ENCODE peak calls at places on chromosome 21, in seven cellular contexts. N, H, U, E, V, S and B are unnamed samples.

GRCh38 chr21:37374026-37374425 is 7.5 kb downstream of the DYRK1A start:
- DNase-seq in V (no peak), E (no peak), H (no peak), S (no peak), U (peak), N (peak), B (no peak)

GRCh38 chr21:21897275-21897883 is 899.2 kb downstream of the NCAM2 start:
- DNase-seq in E (no peak), N (peak), V (no peak), S (peak), U (peak), H (no peak), B (peak)

GRCh38 chr21:29215709-29216108 is 83.0 kb upstream of the BACH1 start:
- DNase-seq in V (no peak), H (no peak), S (peak), U (peak), E (no peak), N (no peak), B (no peak)

GRCh38 chr21:35071347-35071746 is 22.2 kb upstream of the RUNX1 start:
- DNase-seq in H (no peak), E (no peak), U (no peak), N (peak), S (no peak), V (no peak), B (no peak)

GRCh38 chr21:37032293-37032692 is 25.8 kb downstream of the RIPPLY3 start:
- DNase-seq in U (no peak), S (no peak), N (no peak), V (no peak), H (no peak), E (no peak), B (no peak)

GRCh38 chr21:46517361-46517760 is 58.7 kb downstream of the DIP2A start:
- DNase-seq in U (no peak), N (no peak), S (peak), E (no peak), V (no peak), H (no peak), B (no peak)

GRCh38 chr21:14361958-14362357 is 21.0 kb downstream of the HSPA13 start:
- DNase-seq in H (no peak), S (no peak), U (peak), N (no peak), E (no peak), V (no peak), B (peak)

GRCh38 chr21:27425172-27425571 is 458.3 kb upstream of the ADAMTS5 start:
- DNase-seq in H (no peak), S (no peak), V (no peak), U (no peak), N (peak), E (no peak), B (no peak)

GRCh38 chr21:25568230-25568629 is 39.1 kb downstream of the MRPL39 start:
- DNase-seq in E (no peak), H (peak), V (no peak), S (no peak), N (peak), U (peak), B (no peak)

GRCh38 chr21:42590431-42591131 is 62.8 kb upstream of the PDE9A start:
- DNase-seq in U (no peak), E (no peak), H (peak), S (no peak), V (no peak), N (no peak), B (no peak)

GRCh38 chr21:28336299-28336698 is 656.4 kb downstream of the LTN1 start:
- DNase-seq in N (peak), V (no peak), E (no peak), U (peak), H (peak), S (peak), B (peak)

GRCh38 chr21:35206141-35207125 is 157.3 kb upstream of the RUNX1 start:
- DNase-seq in H (no peak), V (no peak), E (no peak), U (no peak), N (no peak), S (no peak), B (peak)

GRCh38 chr21:17903029-17903806 is 84.1 kb upstream of the C21orf91 start:
- DNase-seq in E (no peak), N (no peak), S (peak), H (peak), U (peak), V (no peak), B (peak)

GRCh38 chr21:45421071-45421845 is 16.3 kb downstream of the COL18A1 start:
- DNase-seq in S (no peak), U (no peak), E (no peak), N (no peak), H (no peak), V (no peak), B (peak)

GRCh38 chr21:27582246-27582945 is 615.5 kb upstream of the ADAMTS5 start:
- DNase-seq in S (no peak), V (no peak), U (no peak), H (no peak), E (no peak), N (no peak), B (no peak)

GRCh38 chr21:26116456-26117011 is 54.0 kb downstream of the APP start:
- DNase-seq in N (no peak), V (no peak), U (peak), E (no peak), S (peak), H (no peak), B (no peak)

GRCh38 chr21:45482899-45483821 is 59.1 kb downstream of the SLC19A1 start:
- DNase-seq in U (no peak), V (no peak), H (peak), S (no peak), N (no peak), E (no peak), B (no peak)

GRCh38 chr21:45612096-45613019 is 31.2 kb upstream of the PCBP3 start:
- DNase-seq in U (peak), H (no peak), V (peak), N (peak), E (no peak), S (peak), B (peak)

GRCh38 chr21:32414579-32415358 is 2.3 kb downstream of the EVA1C start:
- DNase-seq in V (no peak), U (peak), E (no peak), N (peak), H (no peak), S (no peak), B (peak)

GRCh38 chr21:38486221-38486620 is 12.1 kb downstream of the ERG start:
- DNase-seq in H (no peak), N (no peak), V (no peak), U (peak), E (no peak), S (no peak), B (peak)

GRCh38 chr21:20207335-20207734 is 790.9 kb upstream of the NCAM2 start:
- DNase-seq in H (no peak), V (no peak), U (no peak), E (no peak), S (no peak), N (no peak), B (no peak)

GRCh38 chr21:45326834-45327457 is 39.3 kb upstream of the POFUT2 start:
- DNase-seq in E (no peak), S (no peak), U (no peak), N (no peak), H (no peak), V (no peak), B (no peak)

GRCh38 chr21:46324390-46325072 is 575 bp downstream of the PCNT start:
- DNase-seq in H (peak), E (peak), S (peak), U (peak), V (peak), N (peak), B (peak)

GRCh38 chr21:15722591-15723324 is 7.0 kb upstream of the USP25 start:
- DNase-seq in N (no peak), S (no peak), E (no peak), H (no peak), U (no peak), V (no peak), B (no peak)

GRCh38 chr21:38825901-38826300 is 20.2 kb downstream of the ETS2 start:
- DNase-seq in E (no peak), S (no peak), N (no peak), U (no peak), V (no peak), H (no peak), B (no peak)

GRCh38 chr21:39137248-39138186 is 45.7 kb downstream of the PSMG1 start:
- DNase-seq in N (no peak), V (peak), H (peak), S (no peak), E (no peak), U (peak), B (peak)

GRCh38 chr21:25039461-25040380 is 567.6 kb downstream of the MRPL39 start:
- DNase-seq in E (no peak), V (no peak), H (no peak), U (peak), S (no peak), N (peak), B (no peak)

GRCh38 chr21:38853421-38853919 is 47.7 kb downstream of the ETS2 start:
- DNase-seq in E (no peak), H (no peak), V (no peak), S (no peak), N (peak), U (peak), B (peak)

GRCh38 chr21:46661211-46661625 is 25.7 kb downstream of the PRMT2 start:
- DNase-seq in S (peak), U (peak), H (peak), V (peak), N (peak), E (no peak), B (peak)

GRCh38 chr21:43318841-43319781 is 107.8 kb downstream of the SIK1 start:
- DNase-seq in E (no peak), V (no peak), S (peak), U (peak), N (peak), H (no peak), B (peak)